ENCODE peak calls at places on chromosomes 7 and 10, in six cellular contexts. I is Caki2, O is astrocyte, M is PC-3, W is brain microvascular endothelial cell, F is lung microvascular endothelial cell. A is an unnamed sample.

GRCh38 chr7:23216021-23216420 is 30.6 kb upstream of the GPNMB start:
- DNase-seq in I (no peak), M (no peak), W (no peak), F (no peak), O (no peak), A (no peak)

GRCh38 chr10:76352300-76352699 is 920.9 kb downstream of the LRMDA start:
- DNase-seq in I (peak; percentile 33), W (peak; percentile 95), M (peak; percentile 100), O (peak; percentile 89), F (peak; percentile 90), A (peak; percentile 94)

GRCh38 chr10:81479316-81479715 is 395.7 kb upstream of the NRG3 start:
- DNase-seq in W (no peak), I (no peak), F (no peak), M (no peak), O (no peak), A (no peak)

GRCh38 chr7:133676805-133677370 is 424.0 kb downstream of the EXOC4 start:
- DNase-seq in W (peak; percentile 55), I (no peak), O (peak; percentile 58), M (no peak), F (no peak), A (no peak)

GRCh38 chr7:27184342-27185012 is 555 bp downstream of the HOXA11 start:
- DNase-seq in W (no peak), M (peak; percentile 50), O (no peak), F (no peak), I (peak; percentile 38), A (no peak)

GRCh38 chr10:97760461-97761257 is 11.1 kb downstream of the SFRP5 start:
- DNase-seq in O (no peak), I (no peak), M (no peak), W (no peak), F (no peak), A (no peak)

GRCh38 chr10:3248526-3249255 is 76.1 kb upstream of the PITRM1 start:
- DNase-seq in W (peak; percentile 85), F (peak; percentile 72), I (peak; percentile 85), M (peak; percentile 68), O (peak; percentile 94), A (peak; percentile 92)

GRCh38 chr7:52504546-52504945 is 530.9 kb upstream of the POM121L12 start:
- DNase-seq in W (no peak), O (peak; percentile 4), F (no peak), M (peak; percentile 10), I (no peak), A (peak; percentile 10)

GRCh38 chr10:132272061-132272766 is 35.5 kb downstream of the STK32C start:
- DNase-seq in F (no peak), I (no peak), W (no peak), O (peak; percentile 70), M (no peak), A (peak; percentile 68)

GRCh38 chr7:2258661-2259365 is 16.8 kb downstream of the NUDT1 start:
- DNase-seq in I (no peak), F (no peak), O (no peak), M (no peak), W (no peak), A (no peak)

GRCh38 chr10:1642600-1643160 is 94.6 kb downstream of the ADARB2 start:
- DNase-seq in F (no peak), O (no peak), M (no peak), W (no peak), I (no peak), A (no peak)

GRCh38 chr10:3530346-3531096 is 254.5 kb downstream of the KLF6 start:
- DNase-seq in F (no peak), I (peak; percentile 86), O (peak; percentile 39), W (no peak), M (peak; percentile 59), A (peak; percentile 46)

GRCh38 chr10:77827383-77827782 is 99.2 kb downstream of the DLG5 start:
- DNase-seq in W (no peak), I (no peak), O (no peak), F (no peak), M (peak; percentile 44), A (no peak)

GRCh38 chr7:41143074-41143473 is 559.8 kb downstream of the INHBA start:
- DNase-seq in F (no peak), O (no peak), M (peak; percentile 4), W (no peak), I (no peak), A (peak; percentile 10)

GRCh38 chr10:14971867-14972448 is 12.8 kb downstream of the MEIG1 start:
- DNase-seq in F (peak; percentile 43), W (no peak), M (peak; percentile 13), I (peak; percentile 21), O (no peak), A (no peak)

GRCh38 chr10:78844956-78845355 is 223.8 kb upstream of the ZMIZ1 start:
- DNase-seq in F (no peak), W (no peak), M (peak; percentile 53), O (no peak), I (no peak), A (no peak)

GRCh38 chr10:1570652-1571051 is 166.7 kb downstream of the ADARB2 start:
- DNase-seq in F (no peak), O (no peak), I (no peak), W (no peak), M (no peak), A (no peak)

GRCh38 chr7:33610918-33611317 is 294.4 kb upstream of the BMPER start:
- DNase-seq in F (no peak), M (no peak), O (no peak), I (no peak), W (no peak), A (no peak)

GRCh38 chr7:27248911-27249723 is 6.5 kb downstream of the EVX1 start:
- DNase-seq in F (no peak), M (no peak), O (peak; percentile 39), I (no peak), W (no peak), A (peak; percentile 46)

GRCh38 chr10:49080965-49081364 is 34.4 kb downstream of the VSTM4 start:
- DNase-seq in W (no peak), M (no peak), I (no peak), F (no peak), O (no peak), A (no peak)

GRCh38 chr7:35504365-35504764 is 190.6 kb downstream of the HERPUD2 start:
- DNase-seq in O (no peak), F (no peak), W (no peak), I (no peak), M (no peak), A (no peak)

GRCh38 chr10:104396581-104396980 is 42.9 kb downstream of the CFAP58 start:
- DNase-seq in W (no peak), M (no peak), I (no peak), O (no peak), F (no peak), A (no peak)

GRCh38 chr7:151843181-151843580 is 33.7 kb downstream of the PRKAG2 start:
- DNase-seq in I (no peak), W (peak; percentile 37), F (no peak), O (no peak), M (no peak), A (no peak)

GRCh38 chr7:39951156-39951942 is 1.3 kb downstream of the CDK13 start:
- DNase-seq in I (peak; percentile 74), F (peak; percentile 81), M (peak; percentile 44), W (peak; percentile 38), O (peak; percentile 38), A (peak; percentile 62)

GRCh38 chr10:133096616-133097269 is 9.0 kb downstream of the ADGRA1 start:
- DNase-seq in F (no peak), O (no peak), I (no peak), M (no peak), W (no peak), A (no peak)

GRCh38 chr7:48158404-48158803 is 12.9 kb upstream of the ABCA13 start:
- DNase-seq in I (no peak), O (peak; percentile 63), F (no peak), W (peak; percentile 70), M (peak; percentile 54), A (no peak)

A was measured in fibroblast of lung.